ENCODE peak calls at places on chromosomes 12 and 14, in eight cellular contexts. D is pons, M is sigmoid colon, A is A549, P is aorta, T is hippocampal formation, I is heart left ventricle, S is NCI-H1417. H is an unnamed sample.

GRCh38 chr14:83825836-83826235 is 1704.1 kb upstream of the FLRT2 start:
- DNase-seq in D (no peak), M (no peak), A (no peak), P (no peak), T (no peak), I (no peak), S (no peak), H (no peak)

GRCh38 chr12:131049569-131050339 is 96.0 kb downstream of the ADGRD1 start:
- DNase-seq in D (no peak), M (no peak), A (no peak), P (peak), T (no peak), I (no peak), S (no peak), H (no peak)

GRCh38 chr14:102217399-102217798 is 77.7 kb downstream of the WDR20 start:
- DNase-seq in D (no peak), M (no peak), A (no peak), P (peak), T (no peak), I (peak), S (no peak), H (no peak)

GRCh38 chr12:237026-237815 is 23.3 kb upstream of the SLC6A12 start:
- DNase-seq in D (no peak), M (no peak), A (no peak), P (no peak), T (no peak), I (no peak), S (no peak), H (no peak)

GRCh38 chr14:37411079-37411735 is 183.8 kb downstream of the FOXA1 start:
- DNase-seq in D (no peak), M (no peak), A (no peak), P (no peak), T (no peak), I (no peak), S (no peak), H (no peak)

GRCh38 chr12:2126676-2127406 is 74.1 kb downstream of the CACNA1C start:
- DNase-seq in D (no peak), M (peak), A (no peak), P (peak), T (no peak), I (no peak), S (no peak), H (no peak)

GRCh38 chr12:102067574-102068258 is 5.9 kb upstream of the WASHC3 start:
- DNase-seq in D (no peak), M (no peak), A (no peak), P (no peak), T (no peak), I (no peak), S (no peak), H (no peak)

GRCh38 chr14:61941421-61941805 is 179.2 kb downstream of the SNAPC1 start:
- DNase-seq in D (no peak), M (no peak), A (no peak), P (no peak), T (no peak), I (no peak), S (no peak), H (no peak)

GRCh38 chr14:68167019-68167716 is 347.6 kb downstream of the RAD51B start:
- DNase-seq in D (no peak), M (no peak), A (no peak), P (no peak), T (no peak), I (no peak), S (no peak), H (no peak)

GRCh38 chr12:100493371-100494012 is 19.8 kb downstream of the NR1H4 start:
- DNase-seq in D (no peak), M (no peak), A (no peak), P (no peak), T (no peak), I (no peak), S (no peak), H (no peak)

GRCh38 chr12:14258468-14258947 is 107.0 kb upstream of the ATF7IP start:
- DNase-seq in D (no peak), M (no peak), A (no peak), P (no peak), T (peak), I (no peak), S (no peak), H (no peak)

GRCh38 chr12:116053479-116054195 is 223.9 kb downstream of the MED13L start:
- DNase-seq in D (peak), M (peak), A (no peak), P (no peak), T (peak), I (peak), S (no peak), H (no peak)

GRCh38 chr12:46460682-46461215 is 88.2 kb upstream of the SLC38A2 start:
- DNase-seq in D (no peak), M (no peak), A (no peak), P (no peak), T (no peak), I (no peak), S (no peak), H (no peak)

GRCh38 chr14:49212721-49213120 is 373.5 kb downstream of the RPS29 start:
- DNase-seq in D (no peak), M (no peak), A (no peak), P (no peak), T (no peak), I (no peak), S (no peak), H (no peak)

GRCh38 chr12:27732281-27732680 is 21.6 kb downstream of the MRPS35 start:
- DNase-seq in D (no peak), M (no peak), A (peak), P (no peak), T (no peak), I (no peak), S (no peak), H (no peak)

GRCh38 chr14:49882826-49883694 is 9.8 kb upstream of the ARF6 start:
- DNase-seq in D (no peak), M (no peak), A (no peak), P (no peak), T (no peak), I (no peak), S (no peak), H (no peak)

GRCh38 chr12:132363661-132364347 is 34.4 kb upstream of the GALNT9 start:
- DNase-seq in D (no peak), M (peak), A (no peak), P (peak), T (no peak), I (no peak), S (no peak), H (no peak)

GRCh38 chr14:99426265-99426664 is 54.4 kb downstream of the SETD3 start:
- DNase-seq in D (no peak), M (no peak), A (no peak), P (no peak), T (no peak), I (no peak), S (no peak), H (no peak)

GRCh38 chr14:23097786-23098185 is 2.5 kb downstream of the C14orf119 start:
- DNase-seq in D (no peak), M (no peak), A (no peak), P (peak), T (no peak), I (no peak), S (no peak), H (no peak)

GRCh38 chr14:38964630-38965029 is 138.4 kb downstream of the SEC23A start:
- DNase-seq in D (no peak), M (no peak), A (no peak), P (no peak), T (no peak), I (no peak), S (no peak), H (no peak)

GRCh38 chr14:73965206-73965605 is 15.1 kb downstream of the COQ6 start:
- DNase-seq in D (no peak), M (no peak), A (no peak), P (no peak), T (no peak), I (no peak), S (no peak), H (no peak)

GRCh38 chr12:58503731-58504520 is 416.4 kb downstream of the LRIG3 start:
- DNase-seq in D (no peak), M (no peak), A (no peak), P (no peak), T (no peak), I (no peak), S (peak), H (no peak)

GRCh38 chr14:94690896-94691657 is 78.8 kb downstream of the GSC start:
- DNase-seq in D (no peak), M (no peak), A (no peak), P (peak), T (no peak), I (no peak), S (no peak), H (no peak)

H was measured in activated T-cell treated with anti-CD3 and anti-CD28 coated beads, Interleukin-2, amount 50 U/mL, for 1 hour.